ENCODE peak calls at places on chromosomes 11 and 22, in seven cellular contexts. V is IMR-90, L is neuronal stem cell, P is trophoblast cell, D is mesendoderm, S is H1, Q is mesenchymal stem cell. C is an unnamed sample.

GRCh38 chr11:111582881-111583280 is 19.4 kb upstream of the SIK2 start:
- DNase-seq in L (no peak), V (peak), D (no peak), P (no peak), S (no peak), Q (peak), C (no peak)

GRCh38 chr11:76385903-76386302 is 4.8 kb downstream of the GVQW3 start:
- DNase-seq in P (no peak), Q (no peak), D (peak), V (peak), L (no peak), S (no peak), C (peak)

GRCh38 chr11:115724709-115725108 is 220.5 kb upstream of the CADM1 start:
- DNase-seq in Q (peak), L (no peak), S (no peak), V (peak), P (peak), D (no peak), C (no peak)

GRCh38 chr11:35192347-35192746 is 53.4 kb downstream of the CD44 start:
- DNase-seq in Q (peak), V (peak), L (no peak), P (peak), S (no peak), D (no peak), C (no peak)

GRCh38 chr11:126336646-126337045 is 18.8 kb upstream of the ST3GAL4 start:
- DNase-seq in V (no peak), D (peak), S (no peak), P (no peak), Q (no peak), L (no peak), C (peak)

GRCh38 chr11:134004406-134005197 is 47.8 kb upstream of the IGSF9B start:
- DNase-seq in Q (no peak), L (no peak), P (no peak), V (no peak), D (no peak), S (no peak), C (no peak)

GRCh38 chr11:64268687-64269379 is 15.6 kb downstream of the BAD start:
- DNase-seq in D (peak), L (no peak), P (peak), Q (peak), S (peak), V (peak), C (peak)

GRCh38 chr11:33668468-33668825 is 32.2 kb downstream of the C11orf91 start:
- DNase-seq in S (no peak), P (no peak), L (no peak), V (no peak), D (no peak), Q (no peak), C (no peak)

GRCh38 chr22:38240734-38241252 is 32.0 kb downstream of the TMEM184B start:
- DNase-seq in P (peak), S (peak), L (peak), D (peak), Q (peak), V (peak), C (peak)

GRCh38 chr22:30286813-30287625 is 2.3 kb downstream of the CASTOR1 start:
- DNase-seq in V (peak), L (peak), S (peak), D (peak), Q (peak), P (peak), C (peak)

GRCh38 chr22:30045901-30046715 is 34.2 kb upstream of the HORMAD2 start:
- DNase-seq in D (no peak), Q (no peak), P (no peak), L (no peak), S (no peak), V (no peak), C (no peak)

GRCh38 chr22:49521787-49522224 is 305.9 kb downstream of the BRD1 start:
- DNase-seq in D (no peak), P (no peak), L (no peak), V (no peak), Q (no peak), S (no peak), C (no peak)

GRCh38 chr11:117438371-117439000 is 110.8 kb downstream of the CEP164 start:
- DNase-seq in L (no peak), S (no peak), V (peak), D (no peak), P (peak), Q (no peak), C (no peak)

GRCh38 chr22:49197986-49198704 is 629.5 kb downstream of the BRD1 start:
- DNase-seq in D (no peak), Q (no peak), S (no peak), P (no peak), L (no peak), V (no peak), C (peak)

GRCh38 chr11:65591939-65592814 is 3.4 kb downstream of the KCNK7 start:
- DNase-seq in P (peak), D (peak), Q (peak), V (peak), L (no peak), S (no peak), C (peak)

GRCh38 chr11:79610139-79610538 is 169.3 kb upstream of the TENM4 start:
- DNase-seq in D (no peak), Q (no peak), P (no peak), S (no peak), V (no peak), L (no peak), C (no peak)

GRCh38 chr22:50261615-50262459 is at the start of gene MAPK12:
- DNase-seq in D (no peak), L (peak), P (no peak), Q (peak), V (no peak), S (peak), C (peak)

GRCh38 chr11:65954771-65955170 is 6.8 kb upstream of the SART1 start:
- DNase-seq in Q (no peak), L (no peak), V (no peak), S (no peak), D (no peak), P (peak), C (no peak)

GRCh38 chr11:25992254-25992653 is 339.7 kb upstream of the ANO3 start:
- DNase-seq in S (no peak), Q (no peak), P (no peak), L (no peak), V (no peak), D (no peak), C (no peak)

GRCh38 chr22:39520874-39521857 is 804 bp downstream of the ATF4 start:
- DNase-seq in D (peak), V (peak), Q (peak), S (peak), L (no peak), P (peak), C (no peak)

GRCh38 chr11:41963406-41963805 is 504.0 kb upstream of the LRRC4C start:
- DNase-seq in S (no peak), D (no peak), P (no peak), L (no peak), Q (no peak), V (no peak), C (no peak)

GRCh38 chr11:42526366-42526765 is 785.4 kb upstream of the API5 start:
- DNase-seq in Q (no peak), D (peak), V (no peak), P (no peak), S (no peak), L (no peak), C (no peak)

GRCh38 chr22:43247546-43248260 is 60.8 kb upstream of the TTLL12 start:
- DNase-seq in P (no peak), Q (no peak), S (no peak), L (no peak), D (no peak), V (no peak), C (no peak)

GRCh38 chr11:46669606-46670243 is 30.7 kb downstream of the ARHGAP1 start:
- DNase-seq in P (no peak), S (no peak), L (no peak), Q (no peak), D (peak), V (no peak), C (no peak)

GRCh38 chr22:50529416-50530279 is at the start of gene TYMP:
- DNase-seq in Q (peak), S (peak), D (no peak), L (no peak), V (no peak), P (peak), C (no peak)

GRCh38 chr11:35211952-35212351 is 73.0 kb downstream of the CD44 start:
- DNase-seq in V (no peak), S (no peak), D (no peak), Q (no peak), L (no peak), P (peak), C (no peak)

GRCh38 chr11:117230286-117230961 is 1.4 kb downstream of the PCSK7 start:
- DNase-seq in S (no peak), V (peak), P (no peak), Q (no peak), L (no peak), D (no peak), C (no peak)

GRCh38 chr11:3959918-3960295 is 104.4 kb downstream of the STIM1 start:
- DNase-seq in V (peak), Q (no peak), S (no peak), P (peak), L (no peak), D (no peak), C (no peak)

GRCh38 chr11:33195391-33196190 is 34.3 kb upstream of the CSTF3 start:
- DNase-seq in D (no peak), V (peak), Q (peak), L (no peak), S (no peak), P (peak), C (no peak)

GRCh38 chr11:76105637-76106036 is 100.7 kb downstream of the WNT11 start:
- DNase-seq in D (no peak), Q (no peak), L (no peak), S (no peak), P (no peak), V (no peak), C (no peak)

GRCh38 chr11:17473071-17473744 is 3.4 kb downstream of the ABCC8 start:
- DNase-seq in L (no peak), S (peak), V (peak), D (peak), P (no peak), Q (peak), C (peak)

GRCh38 chr22:27105142-27106025 is 448.0 kb downstream of the MIAT start:
- DNase-seq in P (peak), S (no peak), Q (peak), D (no peak), V (peak), L (no peak), C (no peak)

GRCh38 chr11:8989411-8989810 is 14.4 kb downstream of the NRIP3 start:
- DNase-seq in L (no peak), D (peak), S (no peak), Q (peak), P (peak), V (peak), C (no peak)

GRCh38 chr22:32672542-32672941 is 129.0 kb upstream of the TIMP3 start:
- DNase-seq in V (no peak), L (no peak), D (no peak), Q (no peak), P (no peak), S (no peak), C (no peak)

GRCh38 chr11:114086394-114086793 is 26.9 kb downstream of the ZBTB16 start:
- DNase-seq in Q (no peak), L (no peak), P (no peak), D (no peak), V (no peak), S (no peak), C (no peak)
- H3K18ac ChIP-seq in Q (no peak), L (no peak), P (no peak), D (no peak), V (no peak), S (no peak), C (no peak)

GRCh38 chr22:22092974-22093373 is 110.4 kb upstream of the TOP3B start:
- DNase-seq in L (no peak), Q (no peak), V (no peak), S (no peak), P (no peak), D (no peak), C (no peak)

GRCh38 chr22:22092101-22092500 is 109.5 kb upstream of the TOP3B start:
- DNase-seq in Q (no peak), D (no peak), V (no peak), L (no peak), P (no peak), S (no peak), C (no peak)

GRCh38 chr22:22090650-22091399 is 108.2 kb upstream of the TOP3B start:
- DNase-seq in L (no peak), D (no peak), Q (no peak), S (no peak), V (no peak), P (no peak), C (no peak)

GRCh38 chr22:22089459-22090308 is 107.1 kb upstream of the TOP3B start:
- DNase-seq in P (no peak), V (no peak), L (no peak), S (no peak), D (no peak), Q (no peak), C (no peak)

DNA sequence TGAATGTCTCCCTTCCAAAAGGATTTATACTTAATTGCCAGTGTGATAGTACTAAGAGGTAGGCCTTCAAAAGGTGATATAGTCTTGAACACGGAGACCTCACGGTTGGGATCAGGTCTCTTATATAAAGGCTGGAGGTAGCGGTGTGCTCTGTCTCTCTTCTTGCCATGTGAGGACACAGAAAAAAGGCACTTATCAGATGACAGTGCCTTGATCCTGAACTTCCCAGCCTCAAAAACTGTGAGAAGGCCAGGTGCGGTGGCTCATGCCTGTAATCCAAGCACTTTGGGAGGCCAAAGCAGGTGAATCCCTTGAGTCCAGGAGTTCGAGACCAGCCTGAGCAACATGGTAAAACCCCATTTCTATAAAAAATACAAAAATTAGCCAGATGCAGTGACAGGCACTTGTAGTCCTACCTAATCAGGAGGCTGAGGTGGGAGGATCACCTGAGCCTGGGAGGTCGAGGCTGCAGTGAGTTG is 108.9 kb upstream of the TOP3B start:
- DNase-seq in P (no peak), Q (no peak), L (no peak), S (no peak), D (no peak), V (no peak), C (no peak)
- H3K18ac ChIP-seq in P (no peak), Q (no peak), L (no peak), S (no peak), D (no peak), V (no peak), C (no peak)

DNA sequence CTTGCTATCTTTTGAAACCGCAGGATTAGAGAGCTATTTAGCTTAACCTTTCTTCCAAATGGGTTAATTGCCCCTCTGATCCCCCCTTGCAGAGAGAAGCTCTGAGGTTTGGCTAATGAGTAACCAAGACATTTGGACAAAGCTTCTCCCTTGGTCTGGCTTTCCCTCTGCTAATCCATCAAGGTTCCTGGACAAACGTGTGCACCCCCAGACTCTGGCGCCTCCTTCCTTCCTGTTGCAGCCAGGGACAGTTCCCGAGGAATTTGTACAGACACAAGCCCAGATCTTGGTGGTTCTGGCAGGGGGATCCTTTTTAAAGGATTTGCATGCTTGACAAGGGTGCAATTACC is 1.6 kb downstream of the KIAA1671 start:
- DNase-seq in L (no peak), D (peak), Q (peak), P (no peak), V (no peak), S (no peak), C (no peak)
- H3K18ac ChIP-seq in L (no peak), D (no peak), Q (no peak), P (no peak), V (no peak), S (no peak), C (no peak)

DNA sequence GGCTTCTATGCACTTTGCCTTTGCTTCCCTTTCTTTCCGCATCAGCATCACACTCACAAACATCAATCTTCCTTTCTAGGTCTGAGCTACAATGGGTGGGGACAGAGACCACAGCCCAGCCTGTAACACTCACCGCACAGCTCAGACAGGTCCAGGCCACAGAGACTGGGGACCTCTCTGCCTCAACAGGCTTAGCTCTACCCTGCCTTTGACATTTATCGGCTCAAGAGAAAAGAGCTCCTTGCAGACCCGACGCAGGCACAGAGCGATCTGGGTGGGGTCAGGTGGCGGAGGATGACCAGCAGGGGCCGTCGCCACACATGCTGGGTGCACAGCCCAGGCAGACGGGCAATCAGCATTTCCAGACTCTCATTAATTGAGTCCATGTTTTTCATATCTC is 837.3 kb downstream of the TBC1D22A start:
- DNase-seq in L (no peak), S (no peak), D (no peak), V (no peak), Q (no peak), P (no peak), C (no peak)
- H3K18ac ChIP-seq in L (no peak), S (no peak), D (no peak), V (no peak), Q (no peak), P (no peak), C (no peak)

GRCh38 chr11:132039521-132039920 is 669.1 kb downstream of the NTM start:
- DNase-seq in P (no peak), Q (no peak), L (no peak), D (no peak), V (no peak), S (no peak), C (no peak)

GRCh38 chr11:132037961-132038360 is 667.5 kb downstream of the NTM start:
- DNase-seq in V (no peak), L (no peak), D (no peak), P (peak), Q (no peak), S (no peak), C (no peak)

GRCh38 chr11:132036751-132037466 is 666.5 kb downstream of the NTM start:
- DNase-seq in V (peak), L (no peak), S (no peak), D (no peak), Q (no peak), P (no peak), C (no peak)

GRCh38 chr11:132035736-132036135 is 665.3 kb downstream of the NTM start:
- DNase-seq in Q (no peak), P (no peak), D (peak), L (no peak), S (no peak), V (no peak), C (no peak)

GRCh38 chr11:132037467-132037862 is 667.0 kb downstream of the NTM start:
- DNase-seq in Q (no peak), P (no peak), S (no peak), V (no peak), D (peak), L (no peak), C (no peak)
- H3K18ac ChIP-seq in Q (no peak), P (no peak), S (no peak), V (peak), D (no peak), L (no peak), C (no peak)

GRCh38 chr11:30328676-30329075 is 5.8 kb downstream of the ARL14EP start:
- DNase-seq in L (no peak), Q (no peak), S (no peak), D (no peak), P (no peak), V (peak), C (no peak)

GRCh38 chr11:30322826-30323710 is at the start of gene ARL14EP:
- DNase-seq in P (peak), L (peak), Q (peak), S (peak), D (peak), V (peak), C (peak)

GRCh38 chr11:30326114-30326783 is 3.3 kb downstream of the ARL14EP start:
- DNase-seq in S (no peak), D (no peak), V (peak), P (no peak), Q (peak), L (no peak), C (no peak)

GRCh38 chr11:30329150-30329940 is 6.4 kb downstream of the ARL14EP start:
- DNase-seq in L (no peak), S (no peak), P (no peak), Q (no peak), V (no peak), D (no peak), C (no peak)

DNA sequence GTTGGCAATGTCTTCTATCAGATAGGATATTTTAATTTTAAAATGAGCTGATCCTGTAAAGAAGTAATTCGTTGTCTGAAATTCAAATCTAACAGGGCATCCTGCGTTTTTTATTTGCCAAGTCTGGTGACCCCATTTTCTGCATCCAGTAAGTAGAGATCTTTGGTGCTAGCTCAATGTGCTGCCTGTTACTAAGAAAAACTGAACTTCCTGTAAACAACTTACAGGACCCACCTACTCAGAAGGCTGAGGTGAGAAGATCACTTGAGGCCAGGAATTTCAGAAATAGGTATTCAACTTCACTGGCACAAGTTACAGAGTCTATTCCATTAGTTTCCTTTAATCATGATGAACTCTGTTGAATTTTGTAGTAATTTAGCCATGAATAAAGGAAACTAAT is 4.0 kb downstream of the ARL14EP start:
- DNase-seq in S (no peak), V (no peak), P (no peak), L (no peak), D (no peak), Q (no peak), C (no peak)
- H3K18ac ChIP-seq in S (no peak), V (no peak), P (no peak), L (no peak), D (no peak), Q (no peak), C (no peak)